ENCODE peak calls at places on chromosomes 1 and 21, in six cellular contexts. Y is A549, A is PC-9, R is aorta, S is brain microvascular endothelial cell, T is uterus. H is an unnamed sample.
A peak's percentile ranks its signal among the peaks of the same experiment; 100 is the strongest.

GRCh38 chr1:88983791-88984552 is 8.5 kb downstream of the KYAT3 start:
- DNase-seq in Y (peak; percentile 49), A (peak; percentile 65), R (no peak), S (peak; percentile 19), T (no peak), H (peak; percentile 51)

GRCh38 chr1:39574646-39575045 is 1.9 kb downstream of the PABPC4 start:
- DNase-seq in Y (no peak), A (no peak), R (no peak), S (peak; percentile 7), T (no peak), H (peak; percentile 43)

GRCh38 chr1:50279622-50280320 is 143.5 kb downstream of the DMRTA2 start:
- DNase-seq in Y (peak; percentile 3), A (no peak), R (no peak), S (no peak), T (no peak), H (peak; percentile 15)

GRCh38 chr21:31888936-31889371 is 16.1 kb downstream of the HUNK start:
- DNase-seq in Y (peak; percentile 54), A (peak; percentile 37), R (no peak), S (no peak), T (no peak), H (no peak)

GRCh38 chr1:181562395-181562794 is 79.1 kb downstream of the CACNA1E start:
- DNase-seq in Y (no peak), A (no peak), R (no peak), S (no peak), T (no peak), H (no peak)

GRCh38 chr1:31483012-31483946 is 70.3 kb downstream of the SERINC2 start:
- DNase-seq in Y (peak; percentile 43), A (peak; percentile 94), R (no peak), S (no peak), T (peak; percentile 51), H (peak; percentile 91)

GRCh38 chr1:108747128-108747827 is 804 bp downstream of the STXBP3 start:
- DNase-seq in Y (peak; percentile 88), A (peak; percentile 80), R (peak; percentile 91), S (peak; percentile 91), T (peak; percentile 87), H (peak; percentile 85)

GRCh38 chr1:172609528-172609927 is 49.4 kb upstream of the FASLG start:
- DNase-seq in Y (peak; percentile 24), A (no peak), R (no peak), S (no peak), T (no peak), H (peak; percentile 2)

GRCh38 chr1:51518730-51519047 is 377 bp downstream of the EPS15 start:
- DNase-seq in Y (no peak), A (peak; percentile 49), R (no peak), S (no peak), T (no peak), H (peak; percentile 58)

GRCh38 chr1:244063498-244063897 is 12.4 kb downstream of the ZBTB18 start:
- DNase-seq in Y (no peak), A (no peak), R (no peak), S (no peak), T (no peak), H (no peak)

GRCh38 chr1:100354971-100355394 is 2.7 kb downstream of the CDC14A start:
- DNase-seq in Y (no peak), A (peak; percentile 85), R (no peak), S (peak; percentile 24), T (no peak), H (peak; percentile 66)

GRCh38 chr1:39105061-39105840 is 79.1 kb downstream of the NDUFS5 start:
- DNase-seq in Y (peak; percentile 38), A (no peak), R (peak; percentile 94), S (no peak), T (peak; percentile 71), H (peak; percentile 62)

GRCh38 chr21:44532165-44532564 is 7.8 kb downstream of the KRTAP10-1 start:
- DNase-seq in Y (no peak), A (no peak), R (no peak), S (no peak), T (no peak), H (no peak)

GRCh38 chr1:25802915-25803314 is 2.9 kb downstream of the SELENON start:
- DNase-seq in Y (no peak), A (no peak), R (no peak), S (no peak), T (no peak), H (no peak)

GRCh38 chr1:154614247-154614646 is 6.3 kb upstream of the ADAR start:
- DNase-seq in Y (no peak), A (no peak), R (no peak), S (no peak), T (no peak), H (no peak)

GRCh38 chr1:183124259-183124658 is 61.8 kb upstream of the LAMC2 start:
- DNase-seq in Y (no peak), A (no peak), R (no peak), S (no peak), T (no peak), H (no peak)

GRCh38 chr1:107640207-107640606 is 324.8 kb downstream of the VAV3 start:
- DNase-seq in Y (no peak), A (no peak), R (no peak), S (no peak), T (no peak), H (no peak)

GRCh38 chr1:24908591-24909259 is 21.4 kb downstream of the RUNX3 start:
- DNase-seq in Y (no peak), A (no peak), R (peak; percentile 27), S (no peak), T (no peak), H (no peak)

GRCh38 chr1:234486858-234487830 is 8.2 kb upstream of the TARBP1 start:
- DNase-seq in Y (peak; percentile 69), A (peak; percentile 73), R (no peak), S (peak; percentile 66), T (peak; percentile 46), H (peak; percentile 59)

GRCh38 chr21:15853126-15853525 is 123.3 kb downstream of the USP25 start:
- DNase-seq in Y (no peak), A (no peak), R (no peak), S (no peak), T (no peak), H (no peak)

GRCh38 chr1:207067695-207068094 is 14.6 kb downstream of the PFKFB2 start:
- DNase-seq in Y (no peak), A (no peak), R (no peak), S (no peak), T (no peak), H (no peak)

GRCh38 chr21:42737969-42738590 is 84.7 kb downstream of the PDE9A start:
- DNase-seq in Y (no peak), A (no peak), R (no peak), S (no peak), T (peak; percentile 61), H (no peak)

GRCh38 chr1:4170548-4170947 is 270.5 kb upstream of the C1orf174 start:
- DNase-seq in Y (no peak), A (no peak), R (no peak), S (no peak), T (no peak), H (no peak)

GRCh38 chr21:38140192-38140905 is 116.4 kb upstream of the KCNJ15 start:
- DNase-seq in Y (peak; percentile 92), A (no peak), R (peak; percentile 78), S (peak; percentile 4), T (no peak), H (peak; percentile 26)

GRCh38 chr1:223411309-223411708 is 18.1 kb downstream of the CCDC185 start:
- DNase-seq in Y (no peak), A (no peak), R (no peak), S (no peak), T (no peak), H (no peak)

GRCh38 chr1:18352640-18353245 is 128.0 kb upstream of the KLHDC7A start:
- DNase-seq in Y (no peak), A (no peak), R (no peak), S (no peak), T (no peak), H (no peak)

GRCh38 chr1:244730153-244730933 is 77.4 kb downstream of the DESI2 start:
- DNase-seq in Y (peak; percentile 35), A (no peak), R (peak; percentile 81), S (peak; percentile 27), T (peak; percentile 24), H (peak; percentile 20)

GRCh38 chr1:150626150-150626549 is 3.3 kb downstream of the ENSA start:
- DNase-seq in Y (no peak), A (no peak), R (no peak), S (no peak), T (no peak), H (peak; percentile 52)
- H3K27ac ChIP-seq in Y (no peak overlapping the region), A (peak overlapping the region; percentile 90), R (no peak overlapping the region), S (no peak overlapping the region), T (no peak overlapping the region), H (peak overlapping the region; percentile 36)

DNA sequence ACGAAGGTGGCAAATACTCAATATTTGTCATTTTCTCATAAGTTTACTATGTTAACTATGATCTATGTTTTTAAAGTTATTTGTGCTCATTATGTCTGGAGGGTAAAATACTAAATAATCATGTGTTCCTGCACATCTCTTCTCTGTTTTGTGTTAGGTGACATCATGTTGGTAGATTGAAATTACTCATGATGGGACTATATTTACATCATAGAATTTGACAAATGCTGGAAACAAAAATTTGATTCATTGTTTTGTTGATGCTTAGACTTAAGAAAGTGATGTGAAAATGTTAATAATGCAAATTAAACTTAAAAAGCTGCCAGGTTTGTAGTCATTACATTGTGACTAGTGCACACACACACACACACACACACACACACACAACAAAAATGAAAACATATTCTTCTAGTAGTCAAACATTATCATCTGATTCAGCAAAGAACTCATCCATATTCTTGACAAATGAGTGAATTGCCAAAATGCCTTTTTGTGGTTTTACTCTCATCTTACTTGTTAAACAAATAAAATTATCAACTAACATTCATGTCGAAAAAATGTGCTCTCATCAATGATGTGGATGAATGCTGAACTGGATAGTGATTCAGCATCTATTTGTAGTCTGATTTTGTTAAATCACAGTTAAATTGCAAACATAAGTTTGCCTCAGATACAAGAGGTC is 870.7 kb downstream of the BRINP3 start:
- DNase-seq in Y (peak; percentile 92), A (peak; percentile 74), R (no peak), S (peak; percentile 8), T (no peak), H (peak; percentile 28)
- H3K27ac ChIP-seq in Y (peak overlapping the region; percentile 80), A (peak overlapping the region; percentile 53), R (no peak overlapping the region), S (no peak overlapping the region), T (no peak overlapping the region), H (no peak overlapping the region)

GRCh38 chr1:162487241-162487640 is 10.4 kb upstream of the UHMK1 start:
- DNase-seq in Y (no peak), A (no peak), R (no peak), S (no peak), T (no peak), H (no peak)
- H3K27ac ChIP-seq in Y (no peak overlapping the region), A (no peak overlapping the region), R (no peak overlapping the region), S (no peak overlapping the region), T (no peak overlapping the region), H (no peak overlapping the region)

GRCh38 chr1:10724052-10724494 is 72.4 kb downstream of the CASZ1 start:
- DNase-seq in Y (peak; percentile 70), A (peak; percentile 75), R (peak; percentile 81), S (peak; percentile 5), T (peak; percentile 69), H (peak; percentile 53)
- H3K27ac ChIP-seq in Y (peak overlapping the region; percentile 38), A (no peak overlapping the region), R (peak overlapping the region; percentile 35), S (no peak overlapping the region), T (peak overlapping the region; percentile 65), H (peak overlapping the region; percentile 49)

DNA sequence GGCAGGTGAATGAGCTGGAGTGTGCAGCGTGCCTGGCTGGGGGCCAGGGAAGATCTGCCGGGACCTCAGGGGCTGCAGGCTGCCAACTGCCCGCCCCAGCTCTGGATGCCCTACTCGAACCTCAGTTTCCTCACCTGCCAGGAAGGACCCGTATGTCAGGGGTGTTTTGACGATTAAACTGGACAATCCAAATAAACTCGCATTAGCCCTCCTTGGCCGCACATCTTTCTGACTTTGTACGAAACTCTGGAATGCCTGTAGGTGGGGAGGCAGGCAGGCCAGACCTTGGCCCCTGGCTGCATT is 8.3 kb upstream of the ZNF669 start:
- DNase-seq in Y (no peak), A (no peak), R (no peak), S (no peak), T (no peak), H (no peak)
- H3K27ac ChIP-seq in Y (no peak overlapping the region), A (no peak overlapping the region), R (no peak overlapping the region), S (no peak overlapping the region), T (peak overlapping the region; percentile 96), H (peak overlapping the region; percentile 72)

GRCh38 chr1:214604543-214604942 is 1.5 kb downstream of the CENPF start:
- DNase-seq in Y (no peak), A (peak; percentile 55), R (no peak), S (no peak), T (no peak), H (peak; percentile 12)
- H3K27ac ChIP-seq in Y (no peak overlapping the region), A (no peak overlapping the region), R (no peak overlapping the region), S (no peak overlapping the region), T (no peak overlapping the region), H (no peak overlapping the region)